ENCODE peak calls at places on chromosomes 3 and 15, in seven cellular contexts. S is upper lobe of right lung, Q is brain microvascular endothelial cell, A is cardiac muscle cell, M is suprapubic skin, R is body of pancreas, H is esophagus muscularis mucosa. L is an unnamed sample.

GRCh38 chr3:141308588-141309218 is 59.6 kb upstream of the ZBTB38 start:
- DNase-seq in R (peak; percentile 84), M (no peak), A (peak; percentile 68), S (peak; percentile 80), Q (peak; percentile 39), H (no peak), L (no peak)

GRCh38 chr3:52436500-52437106 is 8.3 kb downstream of the SEMA3G start:
- DNase-seq in R (no peak), H (no peak), Q (no peak), A (no peak), S (no peak), M (peak; percentile 66), L (no peak)

GRCh38 chr3:22685598-22685997 is 517.5 kb upstream of the UBE2E2 start:
- DNase-seq in M (no peak), Q (peak; percentile 35), R (no peak), A (no peak), H (no peak), S (no peak), L (no peak)

GRCh38 chr15:70754862-70755261 is 8.5 kb downstream of the UACA start:
- DNase-seq in S (no peak), Q (no peak), R (no peak), H (no peak), A (no peak), M (no peak), L (no peak)

GRCh38 chr15:65132841-65133549 is 613 bp downstream of the PDCD7 start:
- DNase-seq in M (peak; percentile 62), H (no peak), S (peak; percentile 85), Q (peak; percentile 43), A (peak; percentile 69), R (peak; percentile 53), L (peak; percentile 76)

GRCh38 chr15:82880704-82881103 is 71.3 kb downstream of the WHAMM start:
- DNase-seq in S (no peak), M (no peak), R (no peak), A (no peak), Q (no peak), H (no peak), L (no peak)

GRCh38 chr15:69697913-69698312 is 245.3 kb downstream of the RPLP1 start:
- DNase-seq in S (no peak), Q (no peak), H (no peak), M (no peak), A (peak; percentile 13), R (no peak), L (no peak)

GRCh38 chr3:185552358-185552877 is at the start of gene LIPH:
- DNase-seq in H (no peak), A (peak; percentile 9), R (peak; percentile 38), Q (peak; percentile 46), M (no peak), S (no peak), L (peak; percentile 53)

GRCh38 chr15:74956648-74957300 is at the start of gene RPP25:
- DNase-seq in Q (peak; percentile 63), S (peak; percentile 94), A (peak; percentile 81), H (no peak), M (peak; percentile 90), R (peak; percentile 86), L (peak; percentile 90)

GRCh38 chr3:48285132-48285531 is 44.2 kb downstream of the ZNF589 start:
- DNase-seq in R (no peak), A (no peak), M (no peak), S (no peak), Q (no peak), H (no peak), L (no peak)

GRCh38 chr3:95752199-95752598 is 1062.2 kb upstream of the EPHA6 start:
- DNase-seq in S (no peak), R (no peak), Q (no peak), A (no peak), H (no peak), M (no peak), L (no peak)
- TF ChIP-seq CTCF in S (no peak), R (no peak), Q (no peak), A (no peak), H (no peak), M (no peak), L (peak; percentile 24)

DNA sequence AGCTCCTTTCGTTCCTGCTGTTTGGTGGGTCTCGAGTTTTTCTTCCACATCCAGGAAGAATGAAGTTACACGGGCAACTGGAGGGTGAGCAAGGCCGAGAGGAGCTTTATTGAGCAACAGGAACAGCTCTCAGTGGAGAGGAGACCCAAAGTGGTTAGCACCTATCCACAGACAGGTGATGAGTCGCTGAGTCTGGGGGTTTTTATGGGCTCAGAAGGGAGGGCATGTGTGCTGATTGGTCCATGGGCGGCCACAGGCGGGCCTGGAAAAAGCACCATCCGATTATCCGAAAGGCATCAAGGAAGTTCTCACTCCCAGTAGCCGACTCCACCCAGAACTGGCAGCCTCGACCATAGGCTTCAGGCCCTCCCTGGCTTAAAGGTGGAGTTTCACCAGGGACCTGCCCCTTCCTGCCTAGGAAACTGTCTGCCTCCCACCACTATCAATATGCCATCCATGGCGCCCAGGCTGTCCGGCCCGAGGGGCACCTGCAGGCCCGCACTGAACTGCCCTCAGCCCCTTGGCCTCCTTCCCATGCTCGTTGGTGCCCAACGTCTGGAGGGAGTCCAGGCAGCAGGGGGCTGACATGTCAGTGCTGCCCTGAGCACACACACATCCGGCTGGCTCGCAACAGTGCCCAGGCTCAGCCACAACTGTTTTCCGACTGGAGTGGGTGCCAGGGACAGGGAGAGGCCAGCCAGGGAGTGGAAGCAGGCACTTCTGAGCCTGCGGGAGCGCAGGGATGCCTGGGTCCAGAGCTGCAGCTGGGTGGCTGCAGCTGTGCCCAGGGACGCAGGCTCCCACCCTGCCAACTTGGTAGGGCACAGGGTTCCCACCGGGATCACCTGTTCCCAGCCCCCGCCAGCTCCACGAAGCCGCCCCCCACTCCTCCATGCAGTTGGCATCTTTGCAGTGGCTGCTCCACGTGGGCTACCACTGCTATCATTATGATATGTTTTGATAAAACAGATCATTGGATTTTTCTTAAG is 170.2 kb downstream of the FNDC3B start:
- DNase-seq in S (no peak), H (no peak), M (no peak), A (no peak), Q (no peak), R (peak; percentile 68), L (no peak)
- TF ChIP-seq CTCF in S (no peak), H (no peak), M (no peak), A (no peak), Q (no peak), R (no peak), L (no peak)

GRCh38 chr3:5568451-5568850 is 380.9 kb downstream of the EDEM1 start:
- DNase-seq in R (no peak), H (no peak), A (peak; percentile 30), S (no peak), Q (no peak), M (no peak), L (no peak)

GRCh38 chr3:5569152-5569551 is 381.6 kb downstream of the EDEM1 start:
- DNase-seq in A (no peak), Q (no peak), S (no peak), H (no peak), R (no peak), M (no peak), L (no peak)

GRCh38 chr3:5565026-5565425 is 377.5 kb downstream of the EDEM1 start:
- DNase-seq in H (no peak), S (no peak), R (no peak), M (no peak), A (no peak), Q (no peak), L (no peak)

GRCh38 chr3:5564278-5564666 is 376.8 kb downstream of the EDEM1 start:
- DNase-seq in H (no peak), Q (no peak), S (no peak), R (no peak), A (no peak), M (no peak), L (no peak)

DNA sequence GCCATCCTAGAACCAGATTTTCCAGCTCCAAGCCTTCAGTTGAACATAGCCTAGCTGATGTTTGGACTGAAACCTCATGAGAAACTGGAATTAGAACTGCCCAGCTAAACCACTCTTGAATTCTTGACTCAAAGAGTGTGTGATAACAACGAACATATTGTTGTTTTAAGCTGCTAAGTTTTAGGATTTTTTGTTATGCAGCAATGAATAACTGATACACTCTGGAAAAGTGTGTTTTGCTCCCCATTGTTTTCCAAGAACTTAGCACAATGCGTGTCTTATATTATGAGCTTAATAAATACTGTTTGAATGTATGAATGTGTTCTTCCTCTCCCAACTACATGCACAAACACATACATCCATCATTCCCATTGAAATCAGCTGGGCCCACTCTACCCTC is 379.6 kb downstream of the EDEM1 start:
- DNase-seq in Q (no peak), A (no peak), M (no peak), R (no peak), H (no peak), S (no peak), L (no peak)
- TF ChIP-seq CTCF in Q (no peak), A (no peak), M (no peak), R (no peak), H (no peak), S (no peak), L (no peak)

GRCh38 chr15:78456391-78456790 is 18.4 kb downstream of the IREB2 start:
- DNase-seq in S (no peak), M (no peak), A (no peak), H (no peak), R (no peak), Q (no peak), L (no peak)

GRCh38 chr15:78454992-78455391 is 17.0 kb downstream of the IREB2 start:
- DNase-seq in H (no peak), M (no peak), Q (no peak), S (no peak), R (no peak), A (no peak), L (no peak)

GRCh38 chr15:78452485-78452884 is 14.5 kb downstream of the IREB2 start:
- DNase-seq in R (no peak), H (no peak), A (no peak), S (no peak), Q (no peak), M (no peak), L (no peak)

GRCh38 chr15:78455749-78456148 is 17.7 kb downstream of the IREB2 start:
- DNase-seq in A (no peak), M (no peak), H (no peak), Q (no peak), S (no peak), R (no peak), L (no peak)

DNA sequence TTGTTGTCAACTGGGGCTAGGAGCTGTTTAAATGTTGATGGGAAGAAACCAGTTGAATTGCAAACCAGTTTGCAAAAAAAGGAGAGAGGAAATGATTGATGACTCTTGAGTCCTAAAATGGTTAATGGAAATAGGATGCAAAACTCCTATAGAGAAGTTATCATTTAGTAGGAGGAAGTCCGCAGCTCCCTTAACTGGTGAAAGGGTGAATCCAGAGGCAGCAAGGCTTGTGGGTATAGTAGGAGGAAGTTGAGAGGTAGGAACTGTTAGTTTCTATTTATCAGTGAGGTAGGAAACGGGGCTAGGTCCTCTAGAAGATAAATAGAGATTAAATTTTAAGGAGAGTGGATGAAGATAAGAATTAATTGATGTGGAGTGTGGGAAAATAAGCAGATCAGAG is 15.4 kb downstream of the IREB2 start:
- DNase-seq in R (no peak), Q (no peak), A (no peak), S (no peak), M (no peak), H (no peak), L (no peak)
- TF ChIP-seq CTCF in R (no peak), Q (no peak), A (no peak), S (no peak), M (no peak), H (no peak), L (no peak)